ENCODE peak calls at places on chromosomes 6 and 20, in nine cellular contexts. Z is nephron progenitor cell; W is astrocyte of the spinal cord; H is WTC11; O is ovary; C is CD4-positive, alpha-beta T cell; B is CD8-positive, alpha-beta T cell; S is type B pancreatic cell; P is fibroblast of the aortic adventitia. T is an unnamed sample.
A peak's percentile ranks its signal among the peaks of the same experiment; 100 is the strongest.

GRCh38 chr6:46501136-46502089 is 10.2 kb upstream of the RCAN2 start:
- DNase-seq in Z (no peak), W (no peak), H (no peak), O (no peak), C (no peak), B (no peak), S (no peak), P (no peak), T (no peak)

GRCh38 chr6:153980176-153980575 is 58.9 kb upstream of the OPRM1 start:
- DNase-seq in Z (no peak), W (no peak), H (no peak), O (no peak), C (no peak), B (no peak), S (no peak), P (no peak), T (no peak)

GRCh38 chr6:2714359-2714895 is 36.3 kb downstream of the MYLK4 start:
- DNase-seq in Z (no peak), W (peak; percentile 94), H (no peak), O (peak; percentile 23), C (no peak), B (no peak), S (no peak), P (peak; percentile 91), T (no peak)

GRCh38 chr6:74137910-74138309 is 441.9 kb downstream of the CD109 start:
- DNase-seq in Z (no peak), W (peak; percentile 68), H (no peak), O (no peak), C (no peak), B (no peak), S (no peak), P (peak; percentile 86), T (no peak)

GRCh38 chr20:59004763-59005522 is 2.1 kb downstream of the CTSZ start:
- DNase-seq in Z (no peak), W (no peak), H (no peak), O (no peak), C (no peak), B (peak; percentile 59), S (no peak), P (no peak), T (no peak)

GRCh38 chr6:33958208-33958862 is 154.5 kb upstream of the MLN start:
- DNase-seq in Z (peak; percentile 47), W (no peak), H (peak; percentile 75), O (no peak), C (no peak), B (no peak), S (no peak), P (no peak), T (peak; percentile 35)

GRCh38 chr20:31968299-31969126 is 562 bp downstream of the XKR7 start:
- DNase-seq in Z (peak; percentile 98), W (peak; percentile 56), H (peak; percentile 95), O (peak; percentile 88), C (peak; percentile 85), B (peak; percentile 82), S (peak; percentile 99), P (peak; percentile 60), T (peak; percentile 93)

GRCh38 chr6:102352552-102352951 is 959.0 kb downstream of the GRIK2 start:
- DNase-seq in Z (no peak), W (no peak), H (no peak), O (no peak), C (no peak), B (no peak), S (no peak), P (no peak), T (no peak)

GRCh38 chr6:138486249-138487121 is 12.8 kb downstream of the NHSL1 start:
- DNase-seq in Z (no peak), W (no peak), H (no peak), O (no peak), C (no peak), B (no peak), S (no peak), P (no peak), T (no peak)

GRCh38 chr6:41560440-41561192 is 14.4 kb downstream of the FOXP4 start:
- DNase-seq in Z (peak; percentile 52), W (peak; percentile 14), H (peak; percentile 79), O (peak; percentile 72), C (peak; percentile 82), B (peak; percentile 80), S (no peak), P (peak; percentile 7), T (peak; percentile 48)

GRCh38 chr6:81838031-81838430 is 85.5 kb upstream of the TENT5A start:
- DNase-seq in Z (no peak), W (peak; percentile 36), H (no peak), O (no peak), C (no peak), B (no peak), S (no peak), P (peak; percentile 71), T (no peak)

GRCh38 chr20:15378151-15378550 is 1040.7 kb upstream of the FLRT3 start:
- DNase-seq in Z (no peak), W (no peak), H (no peak), O (no peak), C (no peak), B (no peak), S (no peak), P (no peak), T (no peak)
- TF ChIP-seq CTCF in Z (no peak), W (peak; percentile 32), H (no peak), O (no peak), C (no peak), B (no peak), S (peak; percentile 27), P (no peak), T (no peak)

DNA sequence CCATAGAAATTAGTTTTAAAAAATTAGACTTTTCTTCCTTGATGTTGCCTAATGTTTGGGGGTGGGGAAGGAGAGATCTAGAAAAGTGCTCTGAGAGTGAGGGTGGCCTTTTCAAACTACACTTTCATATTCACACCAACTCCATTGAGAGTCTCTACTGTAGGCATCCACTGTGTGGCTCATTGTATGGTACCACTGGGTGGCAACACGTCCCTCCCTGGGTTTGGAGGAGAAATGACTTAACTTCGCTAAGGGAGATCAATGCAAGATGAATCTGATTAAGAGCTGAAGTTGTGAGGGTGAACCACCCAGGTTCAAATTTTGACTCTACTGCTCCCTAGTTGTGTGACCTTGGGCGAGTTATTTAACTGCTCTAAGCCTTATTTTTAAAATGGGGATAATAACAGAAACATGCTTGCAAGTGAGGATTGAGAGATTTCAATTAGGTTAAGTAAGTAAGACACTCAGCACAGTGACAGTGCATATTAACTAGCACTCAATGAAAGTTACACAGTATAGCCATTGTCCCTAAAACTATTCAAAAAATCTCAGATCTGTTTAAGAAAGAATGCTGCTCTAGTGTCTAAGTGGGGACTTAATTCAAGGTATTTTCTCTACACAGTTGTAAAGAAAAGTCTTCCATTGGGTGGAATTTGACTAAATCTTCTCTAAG is 193.5 kb upstream of the CNR1 start:
- DNase-seq in Z (no peak), W (no peak), H (no peak), O (no peak), C (no peak), B (no peak), S (no peak), P (no peak), T (no peak)
- TF ChIP-seq CTCF in Z (no peak), W (no peak), H (no peak), O (no peak), C (no peak), B (no peak), S (no peak), P (peak; percentile 9), T (no peak)

GRCh38 chr6:125510405-125510804 is 208.6 kb upstream of the HDDC2 start:
- DNase-seq in Z (no peak), W (no peak), H (no peak), O (no peak), C (no peak), B (no peak), S (no peak), P (no peak), T (no peak)

GRCh38 chr6:125511809-125512341 is 210.1 kb upstream of the HDDC2 start:
- DNase-seq in Z (no peak), W (peak; percentile 46), H (no peak), O (no peak), C (no peak), B (no peak), S (no peak), P (peak; percentile 89), T (no peak)

GRCh38 chr6:125513978-125514377 is 212.2 kb upstream of the HDDC2 start:
- DNase-seq in Z (no peak), W (no peak), H (no peak), O (no peak), C (no peak), B (no peak), S (no peak), P (no peak), T (no peak)

GRCh38 chr6:125509477-125509876 is 207.7 kb upstream of the HDDC2 start:
- DNase-seq in Z (no peak), W (no peak), H (no peak), O (no peak), C (no peak), B (no peak), S (no peak), P (no peak), T (no peak)

DNA sequence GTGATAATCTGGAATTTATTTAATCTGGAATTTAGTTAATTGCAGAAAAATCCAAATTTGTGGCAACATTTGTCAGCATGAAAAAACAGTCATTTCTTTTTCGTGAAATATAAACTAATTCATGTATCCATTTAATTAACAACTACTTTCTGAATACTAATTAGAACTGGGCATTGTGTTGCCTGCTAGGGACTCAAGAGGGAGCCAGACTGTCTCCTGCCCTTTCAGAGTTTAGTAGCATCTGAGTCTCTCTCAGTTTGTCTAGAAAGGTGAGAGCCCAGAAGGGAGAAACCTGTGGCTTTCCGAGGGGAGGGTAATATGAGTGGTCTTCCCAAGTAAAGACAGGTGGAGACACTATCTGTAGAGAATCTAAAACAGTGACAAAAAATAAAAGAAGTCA is 210.9 kb upstream of the HDDC2 start:
- DNase-seq in Z (no peak), W (no peak), H (no peak), O (no peak), C (no peak), B (no peak), S (no peak), P (peak; percentile 4), T (no peak)
- TF ChIP-seq CTCF in Z (no peak), W (peak; percentile 36), H (peak; percentile 26), O (no peak), C (no peak), B (no peak), S (peak; percentile 54), P (peak; percentile 25), T (peak; percentile 34)

DNA sequence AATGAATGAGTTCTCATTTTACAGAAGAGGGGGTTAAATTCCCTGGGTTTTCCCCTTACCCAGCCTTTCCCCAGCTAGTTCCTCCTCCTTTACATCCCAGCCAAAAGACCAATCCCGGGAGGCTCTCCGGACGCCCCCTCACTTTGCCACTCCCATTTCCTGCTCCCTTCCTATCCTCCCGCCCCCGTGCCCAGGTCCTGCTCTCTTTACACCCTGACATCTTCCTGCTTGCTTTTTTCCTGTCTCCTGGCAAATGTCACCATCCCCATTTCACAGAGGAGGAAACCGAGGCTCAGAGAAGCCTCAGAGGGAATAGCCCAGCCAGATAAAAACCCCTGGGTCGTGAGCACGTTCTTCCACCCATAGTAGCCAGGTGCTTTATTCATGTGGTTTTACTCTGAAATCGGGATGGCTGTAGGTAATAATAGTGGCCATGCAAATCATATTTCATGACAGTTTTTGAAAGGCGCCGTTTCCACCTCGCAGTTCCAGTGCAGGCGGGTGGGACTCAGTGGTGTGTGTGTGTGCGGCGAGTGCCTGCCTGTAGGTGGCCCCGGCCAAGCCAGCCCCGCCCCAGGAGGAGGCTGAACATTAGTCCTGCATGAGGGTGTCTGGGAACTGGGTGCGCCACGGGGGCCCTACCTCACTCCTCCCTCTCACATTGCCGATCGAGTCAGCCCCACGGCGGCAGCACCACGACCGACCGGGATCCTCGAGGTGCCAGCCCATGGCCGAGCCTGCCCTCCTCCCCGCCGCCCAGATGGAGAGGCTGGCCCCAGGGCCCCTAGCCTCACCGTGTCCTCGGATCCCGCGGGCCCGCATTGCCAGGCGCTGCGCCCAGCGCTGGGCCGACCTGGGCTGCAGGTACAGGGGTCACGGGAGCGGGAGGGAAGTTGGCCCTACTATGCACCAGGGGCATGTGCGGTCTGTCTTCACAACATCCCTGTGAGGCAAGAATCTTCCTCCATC is at the start of gene ARHGAP40:
- DNase-seq in Z (peak; percentile 49), W (no peak), H (peak; percentile 58), O (no peak), C (no peak), B (no peak), S (no peak), P (no peak), T (peak; percentile 30)
- TF ChIP-seq CTCF in Z (no peak), W (peak; percentile 33), H (no peak), O (no peak), C (no peak), B (no peak), S (peak; percentile 53), P (peak; percentile 27), T (no peak)